ENCODE peak calls at places on chromosomes 13 and 19, in four cellular contexts. H, E, G and U are unnamed samples.
A peak's percentile ranks its signal among the peaks of the same experiment; 100 is the strongest.

GRCh38 chr13:76677047-76677446 is 209.2 kb downstream of the KCTD12 start:
- DNase-seq in E (peak; percentile 34), H (no peak), G (peak; percentile 33), U (no peak)

GRCh38 chr19:4578552-4579248 is 19.2 kb upstream of the SEMA6B start:
- DNase-seq in G (no peak), H (no peak), E (no peak), U (no peak)

GRCh38 chr19:53906211-53907192 is 2.6 kb upstream of the CACNG7 start:
- DNase-seq in E (peak; percentile 52), G (no peak), H (no peak), U (peak; percentile 80)

GRCh38 chr19:30023330-30023729 is 81.3 kb downstream of the URI1 start:
- DNase-seq in E (no peak), G (no peak), H (no peak), U (no peak)

GRCh38 chr19:29378126-29378525 is 147.7 kb upstream of the VSTM2B start:
- DNase-seq in E (no peak), H (no peak), G (no peak), U (no peak)

GRCh38 chr19:6023085-6023682 is 45.2 kb upstream of the RANBP3 start:
- DNase-seq in H (no peak), E (peak; percentile 30), G (no peak), U (no peak)

GRCh38 chr13:47832458-47832972 is 168.6 kb downstream of the SUCLA2 start:
- DNase-seq in H (no peak), E (no peak), G (no peak), U (no peak)

GRCh38 chr19:17576758-17577532 is 21.5 kb downstream of the COLGALT1 start:
- DNase-seq in H (no peak), G (peak; percentile 17), E (peak; percentile 59), U (peak; percentile 85)

GRCh38 chr19:44640518-44640917 is 3.2 kb upstream of the PVR start:
- DNase-seq in G (no peak), E (no peak), H (no peak), U (no peak)

GRCh38 chr13:113061796-113062425 is 43.7 kb upstream of the F7 start:
- DNase-seq in H (no peak), G (no peak), E (no peak), U (peak; percentile 29)

GRCh38 chr13:47841131-47841530 is 159.9 kb downstream of the SUCLA2 start:
- DNase-seq in G (no peak), H (no peak), E (no peak), U (no peak)

GRCh38 chr13:40910324-40911050 is 108.6 kb downstream of the ELF1 start:
- DNase-seq in E (no peak), H (no peak), G (no peak), U (no peak)

GRCh38 chr19:10852098-10852800 is 4.0 kb downstream of the C19orf38 start:
- DNase-seq in E (no peak), H (no peak), G (no peak), U (no peak)

GRCh38 chr13:74305876-74306275 is 171.7 kb upstream of the KLF12 start:
- DNase-seq in G (no peak), E (no peak), H (no peak), U (no peak)

GRCh38 chr13:60163525-60164471 is at the start of gene DIAPH3:
- DNase-seq in G (peak; percentile 94), H (peak; percentile 96), E (peak; percentile 97), U (peak; percentile 98)

GRCh38 chr19:16896098-16896912 is 7.5 kb downstream of the F2RL3 start:
- DNase-seq in H (peak; percentile 48), G (peak; percentile 52), E (no peak), U (no peak)

DNA sequence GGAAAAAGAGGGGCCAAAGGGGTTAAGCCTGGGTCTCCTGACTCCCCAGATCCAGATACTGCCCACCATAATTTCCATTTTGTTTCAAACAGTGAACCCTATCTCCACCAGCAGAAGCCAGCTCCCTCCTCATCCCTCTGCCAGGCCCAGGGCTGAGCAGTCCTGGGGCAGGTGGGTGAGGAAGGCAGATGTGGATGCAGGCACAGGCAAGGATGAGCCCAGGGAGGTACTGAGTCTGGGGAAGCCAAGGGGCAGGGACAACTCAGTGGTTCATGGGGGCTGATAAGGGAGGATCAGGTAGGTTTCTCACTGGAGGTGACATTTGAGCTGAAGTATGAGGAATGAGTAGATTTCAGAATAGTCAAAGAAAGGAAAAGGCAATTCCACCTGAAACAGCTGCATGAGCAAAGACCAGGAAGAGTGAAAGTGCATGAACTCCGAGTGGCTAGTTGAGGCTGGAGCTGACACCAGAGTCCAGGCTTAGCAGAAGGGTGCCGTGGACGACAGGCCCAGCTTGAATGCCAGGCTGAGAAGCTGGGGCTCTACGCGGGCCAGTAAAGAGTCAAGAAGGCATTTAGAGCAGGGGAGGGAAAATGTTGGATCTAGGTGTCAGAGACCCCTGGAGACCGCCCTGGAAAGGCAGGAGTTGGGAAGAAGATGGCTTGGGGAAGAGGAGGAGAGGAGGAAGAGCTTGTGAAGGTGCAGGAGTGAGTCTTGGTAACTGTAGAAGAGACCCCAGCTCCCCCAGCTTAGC is 10.3 kb downstream of the CIC start:
- DNase-seq in G (no peak), E (no peak), H (no peak), U (no peak)
- H3K4me1 ChIP-seq in G (peaks cover 21% of the 10 kb centered on the region), E (peaks cover 60% of the 10 kb centered on the region), H (peaks cover 56% of the 10 kb centered on the region), U (peaks cover 71% of the 10 kb centered on the region)

GRCh38 chr19:1270854-1271527 is 1.9 kb downstream of the CIRBP start:
- DNase-seq in H (peak; percentile 47), G (no peak), E (no peak), U (no peak)

GRCh38 chr19:1271528-1272422 is 2.6 kb downstream of the CIRBP start:
- DNase-seq in G (no peak), H (peak; percentile 40), E (no peak), U (no peak)

GRCh38 chr19:1269478-1270167 is 491 bp downstream of the CIRBP start:
- DNase-seq in E (peak; percentile 89), G (peak; percentile 90), H (peak; percentile 87), U (peak; percentile 94)

GRCh38 chr19:1269065-1269477 is at the start of gene CIRBP:
- DNase-seq in E (peak; percentile 100), H (peak; percentile 100), G (peak; percentile 100), U (peak; percentile 100)

GRCh38 chr19:1270168-1270853 is 1.2 kb downstream of the CIRBP start:
- DNase-seq in E (no peak), G (no peak), H (no peak), U (no peak)
- H3K4me1 ChIP-seq in E (peaks cover 68% of the 10 kb centered on the region), G (peaks cover 41% of the 10 kb centered on the region), H (peaks cover 67% of the 10 kb centered on the region), U (peaks cover 78% of the 10 kb centered on the region)

DNA sequence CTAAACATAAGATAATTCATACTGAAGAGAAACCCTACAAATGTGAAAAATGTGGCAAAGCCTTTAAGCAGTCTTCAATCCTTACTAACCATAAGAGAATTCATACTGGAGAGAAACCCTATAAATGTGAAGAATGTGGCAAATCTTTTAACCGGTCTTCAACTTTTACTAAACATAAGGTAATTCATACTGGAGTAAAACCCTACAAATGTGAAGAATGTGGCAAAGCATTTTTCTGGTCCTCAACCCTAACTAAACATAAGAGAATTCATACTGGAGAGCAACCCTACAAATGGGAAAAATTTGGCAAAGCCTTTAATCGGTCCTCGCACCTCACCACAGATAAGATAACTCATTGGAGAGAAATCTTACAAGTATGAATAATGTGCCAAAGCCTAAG is 40.6 kb downstream of the ZNF254 start:
- DNase-seq in E (no peak), G (no peak), H (no peak), U (no peak)
- H3K4me1 ChIP-seq in E (no peaks in the 10 kb centered on the region), G (no peaks in the 10 kb centered on the region), H (no peaks in the 10 kb centered on the region), U (no peaks in the 10 kb centered on the region)

GRCh38 chr19:12786950-12787349 is 4.3 kb upstream of the JUNB start:
- DNase-seq in G (peak; percentile 18), H (no peak), E (no peak), U (no peak)
- H3K4me1 ChIP-seq in G (peaks cover 17% of the 10 kb centered on the region), H (peaks cover 52% of the 10 kb centered on the region), E (peaks cover 70% of the 10 kb centered on the region), U (peaks cover 68% of the 10 kb centered on the region)

GRCh38 chr19:8571006-8571411 is 6.2 kb downstream of the MYO1F start:
- DNase-seq in E (peak; percentile 78), G (no peak), H (peak; percentile 43), U (peak; percentile 76)
- H3K4me1 ChIP-seq in E (peaks cover 14% of the 10 kb centered on the region), G (no peaks in the 10 kb centered on the region), H (no peaks in the 10 kb centered on the region), U (peaks cover 21% of the 10 kb centered on the region)

GRCh38 chr13:78317030-78317429 is 286.3 kb downstream of the POU4F1 start:
- DNase-seq in H (no peak), E (no peak), G (no peak), U (no peak)

GRCh38 chr13:78323040-78323439 is 280.3 kb downstream of the POU4F1 start:
- DNase-seq in E (no peak), G (no peak), H (no peak), U (no peak)

GRCh38 chr13:78323848-78324247 is 279.5 kb downstream of the POU4F1 start:
- DNase-seq in E (no peak), G (no peak), H (no peak), U (no peak)

DNA sequence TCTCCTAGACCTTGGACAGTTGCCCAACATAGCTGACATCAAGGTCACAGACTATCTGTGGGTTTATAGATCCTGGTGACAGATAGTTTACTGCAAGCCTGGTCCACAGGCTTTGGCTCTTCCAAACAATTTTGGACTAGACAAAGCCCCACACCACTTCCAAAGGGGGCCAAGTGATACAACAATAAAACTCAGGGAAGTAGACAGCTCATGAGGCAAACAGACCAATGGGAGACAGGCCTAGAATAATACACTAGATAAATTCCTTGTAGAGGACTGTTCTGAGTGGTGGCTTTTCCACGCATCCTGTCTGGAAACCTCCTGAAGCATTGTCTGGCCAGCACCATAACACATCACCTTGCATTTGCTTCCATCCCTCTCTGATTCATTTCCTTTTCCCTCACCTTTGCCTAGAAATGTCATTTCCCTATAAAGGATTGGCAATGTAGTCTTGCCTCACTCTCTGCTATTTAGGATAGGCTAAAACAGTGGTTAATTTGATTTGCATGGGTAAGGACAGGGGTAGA is 284.2 kb downstream of the POU4F1 start:
- DNase-seq in G (no peak), E (no peak), H (no peak), U (no peak)
- H3K4me1 ChIP-seq in G (no peaks in the 10 kb centered on the region), E (no peaks in the 10 kb centered on the region), H (no peaks in the 10 kb centered on the region), U (no peaks in the 10 kb centered on the region)

GRCh38 chr19:7351861-7352260 is 3.1 kb downstream of the ARHGEF18 start:
- DNase-seq in G (no peak), H (no peak), E (no peak), U (no peak)

GRCh38 chr19:7348587-7349230 is at the start of gene ARHGEF18:
- DNase-seq in H (no peak), E (peak; percentile 73), G (no peak), U (peak; percentile 73)

GRCh38 chr19:7346488-7346971 is 2.2 kb upstream of the ARHGEF18 start:
- DNase-seq in H (no peak), G (no peak), E (no peak), U (peak; percentile 33)

GRCh38 chr19:7349231-7349591 is 474 bp downstream of the ARHGEF18 start:
- DNase-seq in G (no peak), H (no peak), E (no peak), U (no peak)

DNA sequence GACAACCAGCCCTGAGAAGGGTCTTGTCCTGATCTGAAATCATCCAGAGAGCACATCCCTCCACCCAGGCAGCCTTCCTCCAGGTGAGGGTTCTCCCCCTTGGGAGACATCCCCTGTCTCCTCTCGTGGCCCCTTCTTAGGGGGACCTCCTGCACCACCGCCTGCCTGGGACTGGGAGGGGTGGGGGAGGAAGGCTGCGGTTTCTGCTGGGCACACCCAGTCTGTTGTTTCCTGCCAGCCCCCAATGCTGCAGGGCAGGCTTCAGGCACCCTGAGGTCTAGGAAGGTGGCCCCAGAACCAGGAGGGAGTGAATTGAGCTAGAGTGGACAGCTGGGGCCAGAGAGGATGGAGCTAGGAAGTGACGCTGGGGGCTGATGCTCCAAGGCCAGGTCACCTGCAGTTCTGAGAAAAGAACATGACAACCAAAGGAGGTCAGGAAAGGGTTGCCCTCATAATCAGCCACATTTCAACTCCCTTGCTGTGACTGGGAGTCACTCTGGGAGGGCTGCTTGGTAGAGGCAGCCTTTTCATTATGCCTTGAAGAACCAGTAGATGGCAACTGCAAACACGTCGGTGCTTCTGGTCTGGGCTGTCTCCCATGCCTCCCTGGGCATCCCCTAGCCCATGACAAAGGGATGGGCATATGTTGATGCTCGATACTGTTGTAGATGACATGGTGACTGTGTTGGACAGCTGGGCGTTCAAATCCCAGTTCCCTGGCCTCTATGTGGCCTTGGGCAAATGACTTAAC is 1.4 kb downstream of the ARHGEF18 start:
- DNase-seq in E (no peak), H (no peak), G (no peak), U (peak; percentile 65)
- H3K4me1 ChIP-seq in E (no peaks in the 10 kb centered on the region), H (no peaks in the 10 kb centered on the region), G (no peaks in the 10 kb centered on the region), U (no peaks in the 10 kb centered on the region)